ENCODE peak calls at places on chromosomes 16 and 17, in seven cellular contexts. Y is uterus, H is gastrocnemius medialis, E is tibial nerve, Q is transverse colon, N is esophagus squamous epithelium, U is H1. I is an unnamed sample.
A peak's percentile ranks its signal among the peaks of the same experiment; 100 is the strongest.

GRCh38 chr16:86663691-86664517 is 85.6 kb downstream of the FOXL1 start:
- DNase-seq in Y (no peak), H (peak; percentile 76), E (no peak), Q (no peak), N (no peak), U (no peak), I (no peak)

GRCh38 chr17:55288356-55289105 is 23.8 kb downstream of the HLF start:
- DNase-seq in Y (no peak), H (no peak), E (no peak), Q (no peak), N (no peak), U (no peak), I (no peak)

GRCh38 chr17:2058521-2059124 is 3.7 kb downstream of the HIC1 start:
- DNase-seq in Y (peak; percentile 84), H (no peak), E (peak; percentile 72), Q (peak; percentile 89), N (no peak), U (no peak), I (peak; percentile 75)

GRCh38 chr17:78132086-78132676 is 1.6 kb downstream of the TMC8 start:
- DNase-seq in Y (no peak), H (no peak), E (no peak), Q (peak; percentile 83), N (peak; percentile 50), U (no peak), I (no peak)

GRCh38 chr17:10821062-10821461 is 16.8 kb downstream of the PIRT start:
- DNase-seq in Y (no peak), H (no peak), E (no peak), Q (no peak), N (no peak), U (no peak), I (no peak)

GRCh38 chr16:84404936-84405640 is 36.8 kb downstream of the ATP2C2 start:
- DNase-seq in Y (no peak), H (no peak), E (no peak), Q (no peak), N (no peak), U (no peak), I (no peak)

GRCh38 chr16:58498341-58499091 is 1.4 kb upstream of the NDRG4 start:
- DNase-seq in Y (no peak), H (no peak), E (no peak), Q (no peak), N (no peak), U (no peak), I (no peak)

GRCh38 chr16:19810817-19811731 is 73.6 kb downstream of the GPRC5B start:
- DNase-seq in Y (no peak), H (no peak), E (no peak), Q (no peak), N (no peak), U (no peak), I (no peak)

GRCh38 chr17:72976971-72977767 is 115.3 kb downstream of the SLC39A11 start:
- DNase-seq in Y (peak; percentile 45), H (peak; percentile 4), E (peak; percentile 29), Q (peak; percentile 23), N (no peak), U (no peak), I (peak; percentile 44)

GRCh38 chr17:11094377-11094776 is 146.6 kb upstream of the SHISA6 start:
- DNase-seq in Y (no peak), H (no peak), E (no peak), Q (no peak), N (no peak), U (no peak), I (no peak)

GRCh38 chr16:85227262-85227923 is 115.1 kb upstream of the CIBAR2 start:
- DNase-seq in Y (no peak), H (no peak), E (no peak), Q (no peak), N (no peak), U (no peak), I (no peak)

GRCh38 chr16:17364319-17365210 is 106.2 kb downstream of the XYLT1 start:
- DNase-seq in Y (peak; percentile 40), H (no peak), E (no peak), Q (no peak), N (no peak), U (no peak), I (no peak)

GRCh38 chr16:57062329-57062728 is 30.1 kb upstream of the CPNE2 start:
- DNase-seq in Y (no peak), H (peak; percentile 13), E (no peak), Q (no peak), N (no peak), U (no peak), I (no peak)

GRCh38 chr17:35486920-35487727 is 38.6 kb upstream of the SLFN13 start:
- DNase-seq in Y (peak; percentile 52), H (no peak), E (no peak), Q (peak; percentile 53), N (no peak), U (no peak), I (peak; percentile 39)

GRCh38 chr17:50234581-50234980 is 33.1 kb upstream of the COL1A1 start:
- DNase-seq in Y (no peak), H (no peak), E (no peak), Q (no peak), N (no peak), U (no peak), I (no peak)

GRCh38 chr17:36979585-36979941 is 30.8 kb downstream of the AATF start:
- DNase-seq in Y (no peak), H (no peak), E (no peak), Q (no peak), N (no peak), U (no peak), I (no peak)
- H3K27ac ChIP-seq in Y (no peak overlapping the region), H (no peak overlapping the region), E (no peak overlapping the region), Q (no peak overlapping the region), N (peak overlapping the region; percentile 36), U (no peak overlapping the region), I (no peak overlapping the region)

DNA sequence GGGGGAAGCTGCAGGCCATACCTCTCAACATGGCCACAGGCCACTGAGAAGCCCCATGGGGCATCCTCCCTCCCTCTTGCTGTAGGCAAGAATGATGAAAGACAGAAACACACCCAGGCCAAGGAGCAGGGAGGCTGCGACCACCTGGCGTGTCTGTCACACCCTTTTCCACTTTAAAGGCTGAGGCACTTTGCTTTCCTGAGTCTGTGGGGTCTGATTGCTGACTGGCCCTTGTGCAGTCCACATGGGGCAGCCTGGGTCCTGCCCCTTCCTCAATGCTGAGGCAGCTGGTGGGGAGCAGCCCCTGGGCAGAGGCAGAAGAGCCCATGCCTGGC is 8.7 kb downstream of the TMEM204 start:
- DNase-seq in Y (no peak), H (no peak), E (no peak), Q (no peak), N (no peak), U (no peak), I (no peak)
- H3K36me3 ChIP-seq in Y (no peaks in the 10 kb centered on the region), H (peaks cover 13% of the 10 kb centered on the region), E (no peaks in the 10 kb centered on the region), Q (no peaks in the 10 kb centered on the region), N (peaks cover 10% of the 10 kb centered on the region), U (no peaks in the 10 kb centered on the region), I (peaks cover 36% of the 10 kb centered on the region)

GRCh38 chr17:65787503-65787902 is 226.1 kb upstream of the AXIN2 start:
- DNase-seq in Y (no peak), H (no peak), E (no peak), Q (no peak), N (no peak), U (no peak), I (no peak)
- TF ChIP-seq POLR2A in Y (no peak), H (no peak), E (no peak), Q (no peak), N (no peak), U (no peak), I (no peak)

DNA sequence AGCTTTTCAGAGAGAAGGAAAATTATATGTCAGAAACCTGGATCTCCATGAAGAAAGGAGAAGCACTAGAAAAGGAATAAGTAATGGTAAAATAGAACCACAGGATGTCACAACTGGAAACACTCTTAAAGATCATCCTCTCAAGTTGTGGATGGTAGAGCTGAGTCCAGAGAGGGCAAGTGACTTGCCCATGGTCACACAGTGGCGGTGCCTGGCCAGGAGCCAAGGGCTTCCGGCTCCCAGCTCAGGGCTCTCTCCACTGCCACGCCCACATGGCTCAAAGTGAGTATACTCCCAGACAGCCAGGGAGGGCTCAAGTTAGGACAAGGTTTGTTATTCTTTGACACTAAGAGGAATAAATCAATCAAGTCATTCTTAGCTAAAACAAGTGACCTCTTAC is 159.8 kb downstream of the COPRS start:
- DNase-seq in Y (no peak), H (no peak), E (no peak), Q (peak; percentile 41), N (no peak), U (no peak), I (no peak)
- H3K27ac ChIP-seq in Y (no peak overlapping the region), H (no peak overlapping the region), E (no peak overlapping the region), Q (no peak overlapping the region), N (no peak overlapping the region), U (no peak overlapping the region), I (no peak overlapping the region)

GRCh38 chr17:59696682-59697277 is 10.4 kb downstream of the PTRH2 start:
- DNase-seq in Y (no peak), H (no peak), E (no peak), Q (no peak), N (no peak), U (no peak), I (no peak)

GRCh38 chr17:59695943-59696681 is 11.1 kb downstream of the PTRH2 start:
- DNase-seq in Y (no peak), H (no peak), E (no peak), Q (no peak), N (no peak), U (no peak), I (no peak)

GRCh38 chr17:59699218-59699617 is 8.0 kb downstream of the PTRH2 start:
- DNase-seq in Y (no peak), H (no peak), E (no peak), Q (no peak), N (no peak), U (no peak), I (no peak)

GRCh38 chr17:59699786-59700185 is 7.4 kb downstream of the PTRH2 start:
- DNase-seq in Y (no peak), H (no peak), E (no peak), Q (no peak), N (no peak), U (no peak), I (no peak)

DNA sequence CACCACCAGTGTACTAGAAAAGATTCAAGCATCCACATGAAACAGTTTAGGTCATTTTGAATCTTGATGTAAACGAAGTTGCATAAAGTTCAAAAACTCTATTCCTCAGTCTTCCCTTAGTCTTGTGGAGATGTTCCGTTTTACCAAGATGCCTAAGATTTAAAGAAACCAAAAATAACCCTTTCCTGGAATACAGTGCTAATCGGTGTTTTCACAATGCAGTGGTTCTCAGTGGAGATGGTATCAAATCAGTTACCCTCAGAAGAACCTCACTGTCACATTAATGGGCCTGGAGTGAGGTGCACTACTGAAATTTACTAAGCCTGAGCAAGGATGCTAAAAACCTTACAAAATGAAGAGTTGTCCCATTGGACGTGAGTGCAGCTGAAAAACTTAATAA is 9.1 kb downstream of the PTRH2 start:
- DNase-seq in Y (no peak), H (no peak), E (no peak), Q (no peak), N (no peak), U (no peak), I (no peak)
- H3K36me3 ChIP-seq in Y (no peaks in the 10 kb centered on the region), H (peaks cover 54% of the 10 kb centered on the region), E (peaks cover 4% of the 10 kb centered on the region), Q (peaks cover 16% of the 10 kb centered on the region), N (no peaks in the 10 kb centered on the region), U (peaks cover 75% of the 10 kb centered on the region), I (no peaks in the 10 kb centered on the region)

GRCh38 chr16:30698816-30699614 is at the start of gene SRCAP:
- DNase-seq in Y (peak; percentile 90), H (peak; percentile 81), E (peak; percentile 86), Q (peak; percentile 91), N (peak; percentile 43), U (no peak), I (peak; percentile 88)
- TF ChIP-seq POLR2A in Y (peak; percentile 28), H (peak; percentile 75), E (peak; percentile 13), Q (no peak), N (no peak), U (peak; percentile 5), I (peak; percentile 32)